ENCODE peak calls at places on chromosome 13, in eight cellular contexts. I, R, V, T, S, J, N and E are unnamed samples.

GRCh38 chr13:113138792-113139551 is 16.4 kb downstream of the F10 start:
- DNase-seq in T (no peak), V (no peak), N (peak; percentile 97), J (peak; percentile 27), I (no peak), R (no peak), S (no peak), E (peak; percentile 22)

GRCh38 chr13:25112856-25113255 is 16.9 kb downstream of the PABPC3 start:
- DNase-seq in J (no peak), I (no peak), T (no peak), N (no peak), R (no peak), S (no peak), V (no peak), E (no peak)

GRCh38 chr13:48265217-48265815 is 32.3 kb downstream of the ITM2B start:
- DNase-seq in V (no peak), I (no peak), J (no peak), T (no peak), N (no peak), S (peak; percentile 27), R (no peak), E (no peak)

GRCh38 chr13:80362488-80362887 is 21.6 kb upstream of the SPRY2 start:
- DNase-seq in T (no peak), I (no peak), V (no peak), R (no peak), S (no peak), J (no peak), N (peak; percentile 50), E (no peak)

GRCh38 chr13:63448654-63449053 is 2033.0 kb upstream of the PCDH20 start:
- DNase-seq in R (no peak), T (no peak), S (no peak), N (no peak), I (no peak), J (no peak), V (no peak), E (no peak)

GRCh38 chr13:98440390-98441055 is 136.4 kb downstream of the STK24 start:
- DNase-seq in T (no peak), N (no peak), J (no peak), I (no peak), S (no peak), V (no peak), R (no peak), E (no peak)

GRCh38 chr13:75636339-75637095 is 387 bp downstream of the LMO7 start:
- DNase-seq in S (no peak), I (no peak), T (peak; percentile 37), V (peak; percentile 33), N (peak; percentile 18), R (no peak), J (no peak), E (no peak)

GRCh38 chr13:98710521-98710920 is 42.0 kb downstream of the SLC15A1 start:
- DNase-seq in R (no peak), I (no peak), T (no peak), S (no peak), J (no peak), N (no peak), V (no peak), E (no peak)

GRCh38 chr13:98083507-98083906 is 59.4 kb upstream of the FARP1 start:
- DNase-seq in N (no peak), I (no peak), R (no peak), J (no peak), V (no peak), T (no peak), S (no peak), E (no peak)

GRCh38 chr13:26785845-26786630 is 25.5 kb upstream of the GPR12 start:
- DNase-seq in T (no peak), I (no peak), J (no peak), V (no peak), S (no peak), R (no peak), N (no peak), E (peak; percentile 28)

GRCh38 chr13:113794086-113794485 is 35.1 kb downstream of the TMEM255B start:
- DNase-seq in I (no peak), T (no peak), S (no peak), V (no peak), N (no peak), J (peak; percentile 38), R (no peak), E (no peak)

GRCh38 chr13:34044041-34044440 is 226.1 kb downstream of the RFC3 start:
- DNase-seq in N (no peak), I (no peak), R (no peak), V (no peak), J (no peak), T (no peak), S (no peak), E (no peak)

GRCh38 chr13:87671824-87672603 is 843 bp downstream of the SLITRK5 start:
- DNase-seq in T (no peak), R (no peak), N (no peak), I (no peak), S (no peak), V (no peak), J (no peak), E (no peak)

GRCh38 chr13:112842343-112842856 is 126.6 kb upstream of the MCF2L start:
- DNase-seq in I (no peak), R (no peak), N (no peak), V (no peak), T (peak; percentile 55), S (no peak), J (no peak), E (no peak)

GRCh38 chr13:44355643-44356042 is 18.0 kb upstream of the SERP2 start:
- DNase-seq in N (no peak), R (no peak), J (no peak), S (no peak), V (no peak), T (peak; percentile 18), I (no peak), E (no peak)

GRCh38 chr13:23674795-23675640 is 104.8 kb downstream of the TNFRSF19 start:
- DNase-seq in T (no peak), V (no peak), J (no peak), N (peak; percentile 44), R (no peak), S (no peak), I (peak; percentile 78), E (no peak)

GRCh38 chr13:33115274-33115673 is 99.1 kb downstream of the KL start:
- DNase-seq in J (no peak), V (no peak), I (no peak), N (no peak), S (no peak), T (no peak), R (no peak), E (no peak)

GRCh38 chr13:85724554-85725432 is 74.4 kb downstream of the SLITRK6 start:
- DNase-seq in N (no peak), V (no peak), T (no peak), J (no peak), I (peak; percentile 15), R (no peak), S (no peak), E (no peak)

GRCh38 chr13:93224545-93224944 is 2.1 kb upstream of the GPC6 start:
- DNase-seq in I (no peak), J (no peak), R (no peak), S (no peak), T (no peak), N (peak; percentile 99), V (no peak), E (no peak)

GRCh38 chr13:41694902-41695301 is 237.6 kb downstream of the RGCC start:
- DNase-seq in N (no peak), I (peak; percentile 25), S (peak; percentile 7), R (peak; percentile 50), T (peak; percentile 93), J (no peak), V (no peak), E (no peak)
- TF ChIP-seq POLR2AphosphoS5 in N (no peak), I (no peak), S (no peak), R (no peak), T (peak; percentile 38), J (peak; percentile 42), V (no peak), E (peak; percentile 54)

GRCh38 chr13:51501096-51501495 is 48.3 kb upstream of the INTS6 start:
- DNase-seq in R (no peak), J (no peak), T (no peak), V (no peak), I (no peak), S (no peak), N (no peak), E (no peak)

GRCh38 chr13:51501592-51502205 is 48.9 kb upstream of the INTS6 start:
- DNase-seq in J (no peak), S (no peak), N (no peak), R (no peak), I (no peak), T (no peak), V (no peak), E (no peak)

GRCh38 chr13:51499841-51500240 is 47.0 kb upstream of the INTS6 start:
- DNase-seq in T (no peak), J (no peak), R (no peak), V (no peak), N (no peak), S (no peak), I (no peak), E (no peak)

GRCh38 chr13:51502206-51502651 is 49.4 kb upstream of the INTS6 start:
- DNase-seq in I (no peak), R (no peak), S (peak; percentile 65), N (no peak), J (no peak), T (no peak), V (no peak), E (no peak)

GRCh38 chr13:51500687-51501086 is 47.9 kb upstream of the INTS6 start:
- DNase-seq in T (no peak), S (no peak), J (no peak), I (no peak), V (no peak), R (no peak), N (no peak), E (no peak)
- H3K4me3 ChIP-seq in T (no peak overlapping the region), S (no peak overlapping the region), J (no peak overlapping the region), I (no peak overlapping the region), V (no peak overlapping the region), R (no peak overlapping the region), N (no peak overlapping the region), E (no peak overlapping the region)

GRCh38 chr13:27969073-27969865 is at the start of gene CDX2:
- DNase-seq in R (peak; percentile 55), J (no peak), V (no peak), I (no peak), N (no peak), S (no peak), T (no peak), E (peak; percentile 24)
- TF ChIP-seq POLR2AphosphoS5 in R (peak; percentile 84), J (no peak), V (no peak), I (no peak), N (no peak), S (no peak), T (no peak), E (no peak)

DNA sequence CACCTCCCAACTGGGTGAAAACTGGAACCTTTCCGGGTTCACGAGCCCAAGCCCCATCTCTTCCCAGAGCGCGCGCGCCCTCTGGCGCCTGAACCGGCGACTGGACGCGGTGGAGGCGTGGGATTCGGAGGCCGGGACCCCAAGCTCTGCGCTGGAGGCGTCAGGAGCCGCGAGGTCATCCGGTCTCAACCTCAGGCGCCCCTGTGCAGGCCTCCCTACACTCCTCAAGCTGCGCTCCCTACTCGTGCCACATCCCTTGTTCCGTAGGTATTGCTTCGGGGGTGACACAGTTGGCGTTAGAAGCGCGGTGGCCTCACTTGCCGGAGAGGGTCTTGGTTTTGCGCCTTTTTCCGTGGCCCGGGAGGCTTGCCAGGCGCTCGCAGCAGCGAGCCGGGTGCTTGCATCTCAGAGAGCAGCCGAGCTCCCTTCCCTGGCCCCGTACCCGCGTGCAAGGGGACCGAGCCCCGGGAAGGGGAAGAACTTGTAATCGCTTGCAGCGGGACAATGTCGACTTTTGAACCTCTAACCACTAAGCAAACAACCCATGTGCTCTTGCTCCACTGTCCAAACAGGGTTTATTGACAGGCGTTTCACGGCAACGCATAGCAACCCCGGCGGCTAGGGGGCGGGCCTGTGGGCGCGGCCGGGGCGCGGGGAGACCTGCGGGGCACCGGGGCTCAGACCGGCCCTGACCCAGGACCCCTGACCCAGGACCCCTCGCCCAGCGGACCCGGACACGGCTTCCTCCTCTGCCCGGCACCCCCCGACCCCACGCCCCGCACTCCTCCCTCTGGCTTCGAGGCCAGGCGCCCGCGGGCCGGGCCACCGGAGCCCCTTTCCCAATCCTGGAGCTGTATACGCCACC is 8.5 kb downstream of the CDX2 start:
- DNase-seq in J (peak; percentile 76), R (no peak), T (no peak), N (peak; percentile 97), S (no peak), V (peak; percentile 50), I (no peak), E (peak; percentile 81)
- H3K4me3 ChIP-seq in J (peak overlapping the region; percentile 42), R (no peak overlapping the region), T (no peak overlapping the region), N (peak overlapping the region; percentile 77), S (no peak overlapping the region), V (peak overlapping the region; percentile 45), I (peak overlapping the region; percentile 40), E (peak overlapping the region; percentile 35)